ENCODE peak calls at places on chromosomes 3 and 15, in nine cellular contexts. K, Y, R, H, M, F, B, J and C are unnamed samples.

GRCh38 chr3:126993436-126993835 is 10.5 kb downstream of the PLXNA1 start:
- DNase-seq in B (no peak), J (no peak), K (no peak), R (no peak), Y (no peak), F (no peak), H (no peak), M (no peak), C (no peak)

GRCh38 chr3:168545591-168545990 is 449.9 kb upstream of the GOLIM4 start:
- DNase-seq in J (no peak), H (peak; percentile 48), K (no peak), B (no peak), R (no peak), F (no peak), Y (no peak), M (no peak), C (peak; percentile 54)

GRCh38 chr15:63057454-63058335 is 15.1 kb downstream of the TPM1 start:
- DNase-seq in M (no peak), F (no peak), H (no peak), J (no peak), R (no peak), Y (no peak), B (no peak), K (no peak), C (no peak)

GRCh38 chr3:63960048-63960711 is 48.0 kb upstream of the SCAANT1 start:
- DNase-seq in B (no peak), Y (no peak), R (no peak), H (peak; percentile 20), K (no peak), F (peak; percentile 40), M (peak; percentile 52), J (no peak), C (peak; percentile 62)

GRCh38 chr3:9203317-9203716 is 46.1 kb downstream of the SRGAP3 start:
- DNase-seq in Y (no peak), B (no peak), H (no peak), F (no peak), R (no peak), M (no peak), K (no peak), J (no peak), C (no peak)

GRCh38 chr3:28576590-28577220 is 228.1 kb upstream of the AZI2 start:
- DNase-seq in H (peak; percentile 54), J (no peak), M (no peak), B (peak; percentile 60), F (no peak), R (no peak), K (no peak), Y (no peak), C (no peak)

GRCh38 chr3:40044487-40044886 is 235.1 kb downstream of the MYRIP start:
- DNase-seq in K (no peak), H (no peak), M (peak; percentile 91), J (no peak), Y (no peak), F (no peak), B (no peak), R (no peak), C (peak; percentile 12)

GRCh38 chr3:71154846-71155245 is 428.7 kb downstream of the FOXP1 start:
- DNase-seq in B (no peak), J (no peak), R (no peak), M (peak; percentile 26), H (no peak), F (no peak), Y (no peak), K (no peak), C (no peak)

GRCh38 chr3:16060358-16060852 is 114.1 kb upstream of the GALNT15 start:
- DNase-seq in J (peak; percentile 80), M (peak; percentile 100), K (no peak), H (no peak), B (no peak), F (peak; percentile 87), Y (no peak), R (no peak), C (peak; percentile 100)

GRCh38 chr3:114823061-114823460 is 324.0 kb downstream of the ZBTB20 start:
- DNase-seq in F (no peak), K (no peak), H (no peak), R (no peak), J (no peak), M (no peak), B (no peak), Y (no peak), C (no peak)

GRCh38 chr3:133514418-133514817 is 59.1 kb upstream of the CDV3 start:
- DNase-seq in Y (no peak), K (no peak), F (no peak), M (no peak), B (no peak), R (no peak), J (no peak), H (no peak), C (no peak)